ENCODE peak calls at places on chromosomes 3 and 15, in ten cellular contexts. O is adrenal gland, U is fibroblast of lung, S is GM23248, F is hepatocyte, G is A549, Z is left lung, E is fibroblast of pulmonary artery, A is Peyer's patch, B is lung. L is an unnamed sample.

GRCh38 chr3:41866298-41866697 is 95.6 kb downstream of the ULK4 start:
- DNase-seq in S (no peak), F (no peak), A (no peak), Z (no peak), E (no peak), U (no peak), G (no peak), B (no peak), O (no peak), L (no peak)

GRCh38 chr3:133591271-133591742 is 17.8 kb downstream of the CDV3 start:
- DNase-seq in Z (no peak), U (no peak), F (no peak), O (no peak), A (no peak), E (peak), B (no peak), G (no peak), S (peak), L (no peak)

GRCh38 chr3:186362988-186363387 is 954 bp upstream of the DGKG start:
- DNase-seq in U (no peak), S (no peak), E (no peak), A (no peak), B (no peak), G (no peak), F (no peak), O (peak), Z (no peak), L (no peak)

GRCh38 chr15:66094331-66094730 is 159.2 kb downstream of the MEGF11 start:
- DNase-seq in U (no peak), B (no peak), S (no peak), A (peak), Z (no peak), O (no peak), G (no peak), F (no peak), E (no peak), L (no peak)

GRCh38 chr15:33140326-33140725 is 54.2 kb downstream of the FMN1 start:
- DNase-seq in F (no peak), Z (no peak), U (no peak), E (no peak), B (no peak), A (no peak), S (no peak), G (no peak), O (no peak), L (no peak)

GRCh38 chr15:80855206-80855605 is 76.0 kb downstream of the CEMIP start:
- DNase-seq in S (no peak), G (no peak), U (no peak), B (no peak), Z (no peak), A (no peak), E (no peak), F (no peak), O (no peak), L (no peak)

GRCh38 chr3:126245811-126246727 is 65.7 kb upstream of the ALDH1L1 start:
- DNase-seq in G (peak), Z (no peak), A (peak), U (peak), E (peak), S (peak), F (peak), O (peak), B (peak), L (peak)

GRCh38 chr3:107822308-107822707 is 268.5 kb downstream of the CD47 start:
- DNase-seq in G (no peak), S (no peak), E (no peak), A (no peak), U (no peak), B (no peak), F (no peak), Z (no peak), O (no peak), L (no peak)

GRCh38 chr3:184172681-184173373 is 1.8 kb upstream of the AP2M1 start:
- DNase-seq in A (no peak), O (peak), E (peak), G (no peak), Z (no peak), F (no peak), B (no peak), S (peak), U (peak), L (no peak)

GRCh38 chr3:36877930-36878685 is 66.7 kb downstream of the TRANK1 start:
- DNase-seq in S (no peak), G (no peak), E (no peak), F (no peak), O (no peak), A (no peak), Z (no peak), U (no peak), B (no peak), L (no peak)
- H3K4me3 ChIP-seq in S (no peak), G (no peak), E (no peak), F (no peak), O (no peak), A (no peak), Z (no peak), U (no peak), B (no peak), L (no peak)

GRCh38 chr3:123188058-123188457 is 13.7 kb upstream of the SEC22A start:
- DNase-seq in A (no peak), F (no peak), E (peak), S (peak), U (peak), O (no peak), Z (no peak), G (no peak), B (no peak), L (no peak)

GRCh38 chr3:123180791-123181190 is 21.0 kb upstream of the SEC22A start:
- DNase-seq in U (no peak), G (no peak), O (no peak), A (no peak), Z (no peak), F (no peak), B (no peak), S (no peak), E (no peak), L (no peak)

GRCh38 chr3:123186695-123187094 is 15.0 kb upstream of the SEC22A start:
- DNase-seq in B (no peak), S (peak), A (no peak), O (no peak), Z (no peak), F (no peak), E (peak), G (no peak), U (no peak), L (no peak)
- H3K4me3 ChIP-seq in B (no peak), S (no peak), A (no peak), O (no peak), Z (no peak), F (no peak), E (no peak), G (no peak), U (no peak), L (no peak)

GRCh38 chr15:40325188-40325587 is 1.7 kb downstream of the INAFM2 start:
- DNase-seq in U (no peak), O (no peak), E (no peak), F (no peak), A (no peak), G (no peak), Z (no peak), B (no peak), S (peak), L (no peak)
- H3K4me3 ChIP-seq in U (peak), O (no peak), E (peak), F (no peak), A (peak), G (no peak), Z (peak), B (no peak), S (peak), L (no peak)

GRCh38 chr3:31653464-31653863 is 120.7 kb downstream of the STT3B start:
- DNase-seq in E (no peak), U (no peak), B (no peak), S (no peak), A (no peak), O (no peak), G (no peak), F (no peak), Z (no peak), L (no peak)

GRCh38 chr3:31648286-31648968 is 115.7 kb downstream of the STT3B start:
- DNase-seq in E (no peak), G (no peak), O (no peak), U (no peak), B (no peak), Z (no peak), A (no peak), F (no peak), S (no peak), L (no peak)

GRCh38 chr3:31654998-31655397 is 122.3 kb downstream of the STT3B start:
- DNase-seq in G (no peak), U (no peak), A (no peak), O (no peak), B (no peak), Z (no peak), F (no peak), E (no peak), S (no peak), L (no peak)

GRCh38 chr3:31652296-31652695 is 119.6 kb downstream of the STT3B start:
- DNase-seq in S (no peak), F (no peak), E (no peak), B (no peak), A (no peak), U (no peak), O (no peak), G (no peak), Z (no peak), L (no peak)
- H3K4me3 ChIP-seq in S (no peak), F (no peak), E (no peak), B (no peak), A (no peak), U (no peak), O (no peak), G (no peak), Z (no peak), L (no peak)

DNA sequence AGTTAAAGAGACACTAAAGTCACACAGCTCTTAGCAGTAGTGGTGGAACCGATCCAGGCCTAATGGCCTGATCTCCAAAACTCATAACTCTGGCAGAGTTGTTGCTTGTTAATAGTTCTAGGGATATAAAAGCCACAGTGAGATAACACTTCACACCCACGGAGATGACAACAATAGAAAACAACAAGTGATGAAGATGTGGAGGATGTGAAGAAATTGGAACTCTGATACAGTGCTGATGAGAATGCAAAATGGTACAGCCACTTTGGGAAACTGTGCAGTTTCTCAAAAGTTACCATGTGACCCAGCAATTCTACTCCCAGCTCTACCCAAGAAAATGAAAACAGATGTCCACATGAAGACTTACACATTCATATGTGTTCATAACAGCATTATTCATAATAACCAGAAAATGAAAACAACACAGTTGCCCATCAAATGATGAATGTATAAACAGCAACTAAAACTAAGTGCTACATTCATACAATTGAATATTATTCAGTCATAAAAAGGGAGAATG is 3.9 kb downstream of the CMTM7 start:
- DNase-seq in B (no peak), G (no peak), O (no peak), E (peak), F (no peak), U (no peak), S (peak), A (no peak), Z (no peak), L (no peak)
- H3K4me3 ChIP-seq in B (no peak), G (no peak), O (no peak), E (no peak), F (no peak), U (no peak), S (no peak), A (no peak), Z (no peak), L (no peak)

GRCh38 chr15:96329403-96329981 is 1.0 kb upstream of the NR2F2 start:
- DNase-seq in E (peak), G (peak), A (no peak), O (peak), F (no peak), Z (no peak), S (no peak), B (no peak), U (peak), L (no peak)

GRCh38 chr15:96328101-96328958 is 2.2 kb upstream of the NR2F2 start:
- DNase-seq in F (no peak), Z (no peak), B (no peak), E (peak), S (peak), A (no peak), G (no peak), U (peak), O (no peak), L (no peak)

GRCh38 chr15:96330450-96331140 is at the start of gene NR2F2:
- DNase-seq in G (peak), Z (peak), O (peak), S (peak), A (peak), E (peak), U (peak), F (peak), B (peak), L (peak)

GRCh38 chr15:96331141-96331941 is 841 bp downstream of the NR2F2 start:
- DNase-seq in F (peak), O (peak), Z (no peak), S (peak), E (peak), A (no peak), B (no peak), G (peak), U (peak), L (peak)

GRCh38 chr15:96330064-96330449 is 443 bp upstream of the NR2F2 start:
- DNase-seq in F (no peak), S (peak), O (peak), E (peak), B (no peak), G (peak), Z (peak), U (peak), A (no peak), L (no peak)
- H3K4me3 ChIP-seq in F (peak), S (peak), O (peak), E (peak), B (peak), G (peak), Z (peak), U (peak), A (no peak), L (peak)

L was measured in thyroid gland.